ENCODE peak calls at places on chromosomes 5 and 9, in eight cellular contexts. Z is stimulated activated naive CD4-positive, alpha-beta T cell; W is nucleus accumbens; N is HuH-7; R is frontal cortex; S is heart right ventricle; C is IMR-90; L is tibial artery. E is an unnamed sample.
A peak's percentile ranks its signal among the peaks of the same experiment; 100 is the strongest.

GRCh38 chr5:34870382-34870781 is 31.4 kb downstream of the TTC23L start:
- DNase-seq in Z (no peak), W (no peak), N (no peak), R (no peak), S (no peak), C (no peak), L (no peak), E (no peak)

GRCh38 chr9:81125446-81126092 is 563.8 kb downstream of the TLE1 start:
- DNase-seq in Z (no peak), W (no peak), N (no peak), R (no peak), S (no peak), C (peak; percentile 53), L (no peak), E (no peak)

GRCh38 chr5:41312066-41312465 is 98.7 kb upstream of the C6 start:
- DNase-seq in Z (no peak), W (no peak), N (no peak), R (no peak), S (no peak), C (no peak), L (no peak), E (no peak)

GRCh38 chr9:14271078-14271673 is 42.8 kb downstream of the NFIB start:
- DNase-seq in Z (no peak), W (peak; percentile 23), N (no peak), R (no peak), S (peak; percentile 71), C (peak; percentile 82), L (peak; percentile 69), E (no peak)

GRCh38 chr9:34426340-34427074 is 31.9 kb downstream of the FAM219A start:
- DNase-seq in Z (no peak), W (no peak), N (no peak), R (no peak), S (no peak), C (no peak), L (no peak), E (no peak)

GRCh38 chr9:112887377-112887776 is 3.3 kb downstream of the SLC46A2 start:
- DNase-seq in Z (no peak), W (no peak), N (peak; percentile 45), R (no peak), S (peak; percentile 22), C (no peak), L (no peak), E (no peak)

GRCh38 chr5:39156082-39156481 is 63.3 kb downstream of the FYB1 start:
- DNase-seq in Z (no peak), W (no peak), N (no peak), R (no peak), S (no peak), C (no peak), L (no peak), E (no peak)

GRCh38 chr9:103601287-103601686 is 492.8 kb upstream of the SMC2 start:
- DNase-seq in Z (no peak), W (no peak), N (no peak), R (no peak), S (no peak), C (no peak), L (no peak), E (no peak)

GRCh38 chr9:133224762-133225161 is 15.7 kb upstream of the OBP2B start:
- DNase-seq in Z (no peak), W (no peak), N (no peak), R (no peak), S (no peak), C (no peak), L (no peak), E (no peak)

E was measured in stimulated activated naive B cell treated with anti-CD40 and anti-IgM and Interleukin-4, amounts not matched to agents 10 μg/mL and 1 μg/mL and 100 μg/mL, for 72 hours.